ENCODE peak calls at places on chromosomes 5 and 9, in ten cellular contexts. J is Peyer's patch; T is body of pancreas; Z is naive thymus-derived CD4-positive, alpha-beta T cell; X is brain microvascular endothelial cell; A is adrenal gland; G is left lung; M is dorsolateral prefrontal cortex; F is spleen; E is right lobe of liver. C is an unnamed sample.

GRCh38 chr5:96582343-96582742 is 79.8 kb upstream of the CAST start:
- DNase-seq in G (no peak), A (no peak), J (no peak), T (no peak), X (no peak), M (peak; percentile 82), F (no peak), Z (no peak), E (no peak), C (no peak)

GRCh38 chr5:76691470-76692273 is 24.3 kb upstream of the F2R start:
- DNase-seq in G (no peak), A (peak; percentile 24), X (peak; percentile 64), T (no peak), E (no peak), F (no peak), M (no peak), Z (no peak), J (no peak), C (no peak)

GRCh38 chr9:86644315-86645034 is 290.3 kb upstream of the TUT7 start:
- DNase-seq in X (no peak), M (no peak), E (no peak), Z (no peak), T (no peak), F (no peak), A (no peak), J (no peak), G (no peak), C (no peak)

GRCh38 chr9:92328225-92328624 is 2.5 kb downstream of the CENPP start:
- DNase-seq in Z (no peak), J (no peak), M (peak; percentile 13), G (no peak), A (no peak), E (no peak), F (no peak), X (peak; percentile 53), T (no peak), C (no peak)

GRCh38 chr9:91155746-91156145 is 206.0 kb downstream of the AUH start:
- DNase-seq in F (no peak), J (no peak), E (no peak), A (no peak), G (no peak), Z (no peak), X (no peak), T (no peak), M (no peak), C (no peak)

GRCh38 chr5:145531038-145531734 is 304.0 kb downstream of the PRELID2 start:
- DNase-seq in F (no peak), E (no peak), J (no peak), M (no peak), A (peak; percentile 69), G (peak; percentile 34), T (peak; percentile 34), Z (no peak), X (peak; percentile 78), C (no peak)

GRCh38 chr5:74647096-74647495 is 6.6 kb upstream of the ENC1 start:
- DNase-seq in F (no peak), X (no peak), E (no peak), J (no peak), G (no peak), Z (no peak), M (no peak), A (no peak), T (no peak), C (no peak)

GRCh38 chr5:26181582-26181981 is 856.8 kb downstream of the CDH9 start:
- DNase-seq in J (no peak), M (no peak), F (no peak), T (no peak), X (no peak), G (no peak), E (no peak), Z (no peak), A (no peak), C (no peak)

GRCh38 chr5:157744055-157745011 is 821 bp downstream of the LSM11 start:
- DNase-seq in E (peak; percentile 73), J (no peak), F (peak; percentile 90), M (no peak), X (no peak), T (peak; percentile 13), G (peak; percentile 47), Z (peak; percentile 21), A (peak; percentile 21), C (no peak)

GRCh38 chr9:135945969-135946368 is 15.2 kb downstream of the UBAC1 start:
- DNase-seq in X (no peak), G (no peak), F (no peak), Z (no peak), J (no peak), M (no peak), E (no peak), T (no peak), A (no peak), C (no peak)

GRCh38 chr5:54387659-54388232 is 67.8 kb upstream of the HSPB3 start:
- DNase-seq in J (no peak), G (no peak), T (no peak), F (no peak), A (no peak), M (no peak), X (peak; percentile 40), E (no peak), Z (no peak), C (no peak)

GRCh38 chr9:21611896-21612295 is 129.8 kb upstream of the IFNE start:
- DNase-seq in E (no peak), M (no peak), T (no peak), J (no peak), X (no peak), G (no peak), Z (peak; percentile 49), A (no peak), F (no peak), C (no peak)

GRCh38 chr9:114883709-114884108 is 46.7 kb downstream of the TNFSF8 start:
- DNase-seq in A (no peak), T (no peak), Z (no peak), E (no peak), F (no peak), M (no peak), J (no peak), G (no peak), X (no peak), C (no peak)

GRCh38 chr5:138961221-138961620 is 86.1 kb upstream of the LRRTM2 start:
- DNase-seq in F (no peak), A (no peak), T (no peak), J (no peak), G (no peak), E (no peak), Z (no peak), M (no peak), X (no peak), C (no peak)

GRCh38 chr5:133321833-133322420 is 270.1 kb downstream of the HSPA4 start:
- DNase-seq in A (no peak), F (peak; percentile 22), J (no peak), Z (no peak), M (no peak), T (peak; percentile 15), E (peak; percentile 15), X (no peak), G (no peak), C (no peak)

GRCh38 chr9:125296843-125297372 is 35.3 kb downstream of the GAPVD1 start:
- DNase-seq in X (no peak), F (no peak), E (no peak), A (no peak), G (no peak), M (no peak), J (no peak), T (peak; percentile 61), Z (no peak), C (no peak)
- H3K27ac ChIP-seq in X (no peak overlapping the region), F (no peak overlapping the region), E (no peak overlapping the region), A (no peak overlapping the region), G (no peak overlapping the region), M (no peak overlapping the region), J (no peak overlapping the region), T (peak overlapping the region; percentile 41), Z (no peak overlapping the region), C (no peak overlapping the region)

GRCh38 chr5:61311836-61312808 is 19.9 kb upstream of the ZSWIM6 start:
- DNase-seq in A (no peak), F (no peak), J (no peak), G (no peak), Z (no peak), E (no peak), T (no peak), M (no peak), X (peak; percentile 75), C (no peak)
- H3K27ac ChIP-seq in A (no peak overlapping the region), F (no peak overlapping the region), J (no peak overlapping the region), G (no peak overlapping the region), Z (no peak overlapping the region), E (no peak overlapping the region), T (no peak overlapping the region), M (no peak overlapping the region), X (peak overlapping the region; percentile 22), C (no peak overlapping the region)

DNA sequence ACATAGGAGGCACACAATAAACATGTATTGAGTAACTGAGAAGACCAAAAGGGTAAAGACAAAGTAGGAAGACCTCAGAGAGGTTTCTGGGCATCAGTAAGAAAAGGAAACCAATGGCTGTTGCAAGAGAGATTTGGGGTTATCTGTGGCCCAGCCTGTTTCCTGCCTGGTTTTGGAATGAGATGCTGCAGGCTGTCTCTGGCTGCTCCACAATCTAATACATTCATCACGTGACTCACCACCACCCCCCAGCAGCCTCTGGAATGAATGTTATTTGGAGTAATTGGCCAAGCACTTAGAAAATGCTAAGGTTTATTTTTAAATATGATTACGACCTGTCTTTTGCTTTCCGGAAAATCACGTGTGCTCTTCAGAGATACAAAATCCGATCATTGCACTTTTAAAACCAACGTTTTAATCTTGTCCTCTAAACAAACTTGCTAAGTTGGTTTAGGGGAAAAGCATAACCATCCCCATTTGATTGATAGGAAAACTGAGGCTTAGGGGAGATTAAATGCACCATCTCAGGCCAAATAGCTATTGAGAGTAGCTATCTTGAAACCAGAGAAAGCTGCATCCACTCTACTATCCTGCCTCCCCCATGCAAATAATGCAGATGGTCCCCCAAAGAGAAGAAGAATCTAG is 151.9 kb upstream of the ADRA1B start:
- DNase-seq in Z (no peak), M (no peak), A (peak; percentile 31), X (peak; percentile 93), J (no peak), G (no peak), E (no peak), T (no peak), F (no peak), C (no peak)
- H3K27ac ChIP-seq in Z (no peak overlapping the region), M (peak overlapping the region; percentile 37), A (no peak overlapping the region), X (no peak overlapping the region), J (peak overlapping the region; percentile 16), G (no peak overlapping the region), E (no peak overlapping the region), T (no peak overlapping the region), F (peak overlapping the region; percentile 36), C (no peak overlapping the region)

GRCh38 chr5:56876325-56876724 is 33.1 kb upstream of the SETD9 start:
- DNase-seq in T (no peak), J (no peak), M (no peak), F (no peak), G (no peak), A (no peak), Z (no peak), E (no peak), X (no peak), C (no peak)

GRCh38 chr5:56873056-56873455 is 36.3 kb upstream of the SETD9 start:
- DNase-seq in M (no peak), F (no peak), E (no peak), Z (no peak), T (no peak), X (no peak), A (no peak), G (no peak), J (no peak), C (no peak)

DNA sequence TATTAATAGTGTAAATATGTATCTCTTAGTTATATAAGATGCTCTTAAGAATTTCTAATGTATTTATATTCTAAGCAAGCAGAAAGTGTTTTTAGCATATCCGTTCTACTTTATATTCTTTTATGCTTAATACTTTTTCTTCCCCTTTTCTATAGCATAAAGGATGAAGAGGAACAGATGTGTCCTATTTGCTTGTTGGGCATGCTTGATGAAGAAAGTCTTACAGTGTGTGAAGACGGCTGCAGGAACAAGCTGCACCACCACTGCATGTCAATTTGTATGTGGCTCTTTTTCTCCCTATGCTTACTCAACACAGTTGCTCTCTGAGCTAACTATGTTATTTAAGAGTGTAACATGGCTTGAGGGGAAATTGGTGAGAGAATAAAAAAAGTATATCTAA is 37.6 kb upstream of the SETD9 start:
- DNase-seq in X (no peak), A (no peak), M (no peak), J (no peak), T (no peak), E (no peak), G (no peak), Z (no peak), F (no peak), C (no peak)
- H3K27ac ChIP-seq in X (no peak overlapping the region), A (no peak overlapping the region), M (no peak overlapping the region), J (no peak overlapping the region), T (no peak overlapping the region), E (no peak overlapping the region), G (no peak overlapping the region), Z (no peak overlapping the region), F (no peak overlapping the region), C (no peak overlapping the region)